ENCODE peak calls at places on chromosomes 12 and 14, in nine cellular contexts. One of them, this sample, is unnamed.

GRCh38 chr12:6792522-6793201 is 3.3 kb downstream of the CD4 start:
- DNase-seq in DND-41: peak
- DNase-seq in neural progenitor cell: peak
- DNase-seq in HCT116: no peak
- DNase-seq in astrocyte: no peak
- DNase-seq in mammary epithelial cell: no peak
- DNase-seq in HepG2: peak
- DNase-seq in mesendoderm: no peak
- DNase-seq in endodermal cell: no peak
- DNase-seq in this sample: peak

GRCh38 chr12:93145086-93145485 is 216.0 kb upstream of the EEA1 start:
- DNase-seq in DND-41: no peak
- DNase-seq in neural progenitor cell: no peak
- DNase-seq in HCT116: no peak
- DNase-seq in astrocyte: no peak
- DNase-seq in mammary epithelial cell: peak
- DNase-seq in HepG2: no peak
- DNase-seq in mesendoderm: no peak
- DNase-seq in endodermal cell: no peak
- DNase-seq in this sample: peak

GRCh38 chr12:48489012-48489411 is 6.7 kb downstream of the C12orf54 start:
- DNase-seq in DND-41: no peak
- DNase-seq in neural progenitor cell: no peak
- DNase-seq in HCT116: no peak
- DNase-seq in astrocyte: peak
- DNase-seq in mammary epithelial cell: peak
- DNase-seq in HepG2: no peak
- DNase-seq in mesendoderm: no peak
- DNase-seq in endodermal cell: no peak
- DNase-seq in this sample: no peak

GRCh38 chr14:51304428-51304827 is 64.4 kb downstream of the TMX1 start:
- DNase-seq in DND-41: no peak
- DNase-seq in neural progenitor cell: no peak
- DNase-seq in HCT116: no peak
- DNase-seq in astrocyte: peak
- DNase-seq in mammary epithelial cell: peak
- DNase-seq in HepG2: no peak
- DNase-seq in mesendoderm: no peak
- DNase-seq in endodermal cell: no peak
- DNase-seq in this sample: no peak

GRCh38 chr14:23121401-23121800 is 2.3 kb upstream of the CEBPE start:
- DNase-seq in DND-41: no peak
- DNase-seq in neural progenitor cell: peak
- DNase-seq in HCT116: no peak
- DNase-seq in astrocyte: peak
- DNase-seq in mammary epithelial cell: no peak
- DNase-seq in HepG2: no peak
- DNase-seq in mesendoderm: peak
- DNase-seq in endodermal cell: peak
- DNase-seq in this sample: no peak

GRCh38 chr14:92539875-92540274 is 26.3 kb downstream of the RIN3 start:
- DNase-seq in DND-41: no peak
- DNase-seq in neural progenitor cell: no peak
- DNase-seq in HCT116: no peak
- DNase-seq in astrocyte: no peak
- DNase-seq in mammary epithelial cell: no peak
- DNase-seq in HepG2: no peak
- DNase-seq in mesendoderm: no peak
- DNase-seq in endodermal cell: no peak
- DNase-seq in this sample: no peak

GRCh38 chr14:61640158-61640833 is 55.0 kb upstream of the HIF1A start:
- DNase-seq in DND-41: no peak
- DNase-seq in neural progenitor cell: peak
- DNase-seq in HCT116: no peak
- DNase-seq in astrocyte: no peak
- DNase-seq in mammary epithelial cell: no peak
- DNase-seq in HepG2: no peak
- DNase-seq in mesendoderm: no peak
- DNase-seq in endodermal cell: no peak
- DNase-seq in this sample: no peak

GRCh38 chr14:69719501-69719951 is 47.4 kb upstream of the SRSF5 start:
- DNase-seq in DND-41: no peak
- DNase-seq in neural progenitor cell: peak
- DNase-seq in HCT116: no peak
- DNase-seq in astrocyte: peak
- DNase-seq in mammary epithelial cell: peak
- DNase-seq in HepG2: no peak
- DNase-seq in mesendoderm: no peak
- DNase-seq in endodermal cell: peak
- DNase-seq in this sample: no peak

GRCh38 chr12:66200110-66200509 is 11.1 kb downstream of the IRAK3 start:
- DNase-seq in DND-41: no peak
- DNase-seq in neural progenitor cell: no peak
- DNase-seq in HCT116: no peak
- DNase-seq in astrocyte: no peak
- DNase-seq in mammary epithelial cell: no peak
- DNase-seq in HepG2: no peak
- DNase-seq in mesendoderm: no peak
- DNase-seq in endodermal cell: no peak
- DNase-seq in this sample: peak

GRCh38 chr14:91911474-91912032 is 35.9 kb downstream of the FBLN5 start:
- DNase-seq in DND-41: peak
- DNase-seq in neural progenitor cell: peak
- DNase-seq in HCT116: peak
- DNase-seq in astrocyte: no peak
- DNase-seq in mammary epithelial cell: peak
- DNase-seq in HepG2: peak
- DNase-seq in mesendoderm: peak
- DNase-seq in endodermal cell: peak
- DNase-seq in this sample: peak

GRCh38 chr14:105986896-105987284 is 460.5 kb downstream of the TMEM121 start:
- DNase-seq in DND-41: no peak
- DNase-seq in neural progenitor cell: no peak
- DNase-seq in HCT116: no peak
- DNase-seq in astrocyte: no peak
- DNase-seq in mammary epithelial cell: no peak
- DNase-seq in HepG2: no peak
- DNase-seq in mesendoderm: no peak
- DNase-seq in endodermal cell: no peak
- DNase-seq in this sample: no peak

DNA sequence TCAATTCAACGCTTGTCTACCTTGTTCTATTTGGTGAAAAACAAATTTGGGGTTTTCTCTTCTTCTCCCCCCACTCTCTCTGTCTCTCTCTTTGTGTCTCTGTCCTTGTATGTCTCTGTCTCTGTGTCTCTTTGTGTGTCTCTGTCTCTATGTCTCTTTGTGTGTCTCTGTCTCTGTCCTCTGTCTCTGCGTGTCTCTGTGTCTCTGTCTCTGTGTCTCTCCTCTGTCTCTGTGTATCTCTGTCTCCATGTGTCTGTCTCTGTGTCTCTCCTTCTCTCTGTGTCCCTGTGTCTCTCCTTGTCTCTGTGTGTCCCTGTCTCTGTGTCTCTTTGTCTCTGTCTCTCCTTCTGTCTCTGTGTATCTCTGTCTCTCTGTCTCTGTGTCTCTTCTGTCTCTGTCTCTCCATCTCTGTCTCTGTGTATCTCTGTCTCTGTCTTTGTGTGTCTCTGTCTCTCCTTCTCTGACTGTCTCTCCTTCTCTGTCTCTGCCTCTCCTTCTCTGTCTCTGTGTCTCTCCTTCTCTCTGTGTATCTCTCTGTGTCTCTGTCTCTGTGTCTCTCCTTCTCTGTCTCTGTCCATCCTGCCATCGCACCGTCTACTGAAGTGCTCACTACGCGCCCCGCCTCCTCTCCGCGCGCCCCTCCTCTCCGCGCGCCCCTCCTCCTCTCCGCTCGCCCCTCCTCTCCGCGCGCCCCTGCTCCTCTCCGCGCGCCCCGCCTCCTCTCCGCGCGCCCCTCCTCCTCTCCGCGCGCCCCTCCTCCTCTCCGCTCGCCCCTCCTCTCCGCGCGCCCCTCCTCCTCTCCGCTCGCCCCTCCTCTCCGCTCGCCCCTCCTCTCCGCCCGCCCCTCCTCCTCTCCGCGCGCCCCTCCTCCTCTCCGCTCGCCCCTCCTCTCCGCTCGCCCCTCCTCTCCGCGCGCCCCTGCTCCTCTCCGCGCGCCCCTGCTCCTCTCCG is 12.8 kb downstream of the LRCOL1 start:
- DNase-seq in DND-41: peak
- DNase-seq in neural progenitor cell: peak
- DNase-seq in HCT116: peak
- DNase-seq in astrocyte: peak
- DNase-seq in mammary epithelial cell: peak
- DNase-seq in HepG2: no peak
- DNase-seq in mesendoderm: peak
- DNase-seq in endodermal cell: peak
- DNase-seq in this sample: peak
- H3K9ac ChIP-seq in DND-41: peak
- H3K9ac ChIP-seq in neural progenitor cell: no peak
- H3K9ac ChIP-seq in HCT116: no peak
- H3K9ac ChIP-seq in astrocyte: peak
- H3K9ac ChIP-seq in mammary epithelial cell: no peak
- H3K9ac ChIP-seq in HepG2: no peak
- H3K9ac ChIP-seq in mesendoderm: no peak
- H3K9ac ChIP-seq in endodermal cell: no peak
- H3K9ac ChIP-seq in this sample: peak

GRCh38 chr12:117134059-117134458 is 34.8 kb upstream of the TESC start:
- DNase-seq in DND-41: peak
- DNase-seq in neural progenitor cell: no peak
- DNase-seq in HCT116: no peak
- DNase-seq in astrocyte: no peak
- DNase-seq in mammary epithelial cell: no peak
- DNase-seq in HepG2: no peak
- DNase-seq in mesendoderm: no peak
- DNase-seq in endodermal cell: no peak
- DNase-seq in this sample: no peak
- H3K9ac ChIP-seq in DND-41: peak
- H3K9ac ChIP-seq in neural progenitor cell: no peak
- H3K9ac ChIP-seq in HCT116: no peak
- H3K9ac ChIP-seq in astrocyte: no peak
- H3K9ac ChIP-seq in mammary epithelial cell: no peak
- H3K9ac ChIP-seq in HepG2: no peak
- H3K9ac ChIP-seq in mesendoderm: no peak
- H3K9ac ChIP-seq in endodermal cell: no peak
- H3K9ac ChIP-seq in this sample: no peak

DNA sequence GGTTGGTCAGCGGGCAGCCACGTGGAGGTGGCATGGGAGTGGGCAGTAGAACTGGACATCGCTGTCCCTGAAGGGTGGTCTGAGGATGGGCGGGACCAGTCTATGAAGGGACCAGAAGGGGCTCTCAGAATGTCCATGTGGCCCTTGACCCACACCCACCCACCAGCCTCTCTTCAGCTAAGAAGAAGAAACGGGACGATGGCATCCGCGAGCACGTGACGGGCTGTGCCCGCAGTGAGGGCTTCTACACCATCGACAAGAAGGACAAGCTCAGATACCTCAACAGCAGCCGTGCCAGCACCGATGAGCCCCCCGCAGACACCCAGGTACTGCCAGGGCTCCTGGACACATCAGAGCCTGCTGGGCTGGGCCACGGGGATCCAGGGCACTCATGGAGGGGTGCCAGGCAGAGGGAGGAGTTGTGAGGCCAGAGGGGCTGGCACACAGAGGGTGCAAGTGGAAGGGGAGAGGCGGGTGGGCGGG is 21.3 kb downstream of the SETD1B start:
- DNase-seq in DND-41: no peak
- DNase-seq in neural progenitor cell: no peak
- DNase-seq in HCT116: no peak
- DNase-seq in astrocyte: no peak
- DNase-seq in mammary epithelial cell: no peak
- DNase-seq in HepG2: no peak
- DNase-seq in mesendoderm: no peak
- DNase-seq in endodermal cell: no peak
- DNase-seq in this sample: no peak
- H3K9ac ChIP-seq in DND-41: no peak
- H3K9ac ChIP-seq in neural progenitor cell: no peak
- H3K9ac ChIP-seq in HCT116: no peak
- H3K9ac ChIP-seq in astrocyte: no peak
- H3K9ac ChIP-seq in mammary epithelial cell: no peak
- H3K9ac ChIP-seq in HepG2: no peak
- H3K9ac ChIP-seq in mesendoderm: no peak
- H3K9ac ChIP-seq in endodermal cell: no peak
- H3K9ac ChIP-seq in this sample: no peak

GRCh38 chr14:21534576-21534975 is 8.4 kb upstream of the SALL2 start:
- DNase-seq in DND-41: no peak
- DNase-seq in neural progenitor cell: peak
- DNase-seq in HCT116: no peak
- DNase-seq in astrocyte: no peak
- DNase-seq in mammary epithelial cell: no peak
- DNase-seq in HepG2: no peak
- DNase-seq in mesendoderm: peak
- DNase-seq in endodermal cell: peak
- DNase-seq in this sample: no peak
- H3K9ac ChIP-seq in DND-41: no peak
- H3K9ac ChIP-seq in neural progenitor cell: peak
- H3K9ac ChIP-seq in HCT116: no peak
- H3K9ac ChIP-seq in astrocyte: no peak
- H3K9ac ChIP-seq in mammary epithelial cell: no peak
- H3K9ac ChIP-seq in HepG2: no peak
- H3K9ac ChIP-seq in mesendoderm: peak
- H3K9ac ChIP-seq in endodermal cell: peak
- H3K9ac ChIP-seq in this sample: no peak

GRCh38 chr12:124713041-124713435 is 145.6 kb upstream of the NCOR2 start:
- DNase-seq in DND-41: no peak
- DNase-seq in neural progenitor cell: no peak
- DNase-seq in HCT116: no peak
- DNase-seq in astrocyte: peak
- DNase-seq in mammary epithelial cell: no peak
- DNase-seq in HepG2: no peak
- DNase-seq in mesendoderm: no peak
- DNase-seq in endodermal cell: no peak
- DNase-seq in this sample: peak
- H3K9ac ChIP-seq in DND-41: no peak
- H3K9ac ChIP-seq in neural progenitor cell: no peak
- H3K9ac ChIP-seq in HCT116: no peak
- H3K9ac ChIP-seq in astrocyte: peak
- H3K9ac ChIP-seq in mammary epithelial cell: no peak
- H3K9ac ChIP-seq in HepG2: no peak
- H3K9ac ChIP-seq in mesendoderm: no peak
- H3K9ac ChIP-seq in endodermal cell: no peak
- H3K9ac ChIP-seq in this sample: peak